ENCODE peak calls at places on chromosomes 6 and 20, in ten cellular contexts. P, D, T, A, L, X, M, K, Q and H are unnamed samples.

GRCh38 chr6:28565823-28566526 is 40.3 kb downstream of the GPX5 start:
- DNase-seq in P (peak; percentile 64), D (no peak), T (no peak), A (no peak), L (no peak), X (no peak), M (no peak), K (no peak), Q (no peak), H (no peak)

GRCh38 chr6:48658910-48659309 is 547.9 kb upstream of the PTCHD4 start:
- DNase-seq in P (no peak), D (no peak), T (no peak), A (no peak), L (no peak), X (no peak), M (no peak), K (no peak), Q (no peak), H (no peak)

GRCh38 chr20:12331236-12331635 is 413.5 kb downstream of the BTBD3 start:
- DNase-seq in P (no peak), D (no peak), T (no peak), A (no peak), L (no peak), X (no peak), M (no peak), K (no peak), Q (no peak), H (no peak)

GRCh38 chr20:50281831-50282591 is 91.4 kb downstream of the CEBPB start:
- DNase-seq in P (no peak), D (no peak), T (no peak), A (no peak), L (peak; percentile 30), X (peak; percentile 26), M (no peak), K (no peak), Q (no peak), H (no peak)

GRCh38 chr20:37361336-37361735 is 15.4 kb downstream of the SRC start:
- DNase-seq in P (no peak), D (no peak), T (no peak), A (no peak), L (no peak), X (no peak), M (no peak), K (no peak), Q (no peak), H (no peak)

GRCh38 chr20:32970115-32970972 is 33.9 kb downstream of the SUN5 start:
- DNase-seq in P (peak; percentile 0), D (no peak), T (no peak), A (peak; percentile 11), L (no peak), X (no peak), M (no peak), K (no peak), Q (no peak), H (no peak)

GRCh38 chr6:70900061-70900460 is 56.8 kb downstream of the B3GAT2 start:
- DNase-seq in P (no peak), D (no peak), T (no peak), A (no peak), L (no peak), X (no peak), M (no peak), K (no peak), Q (no peak), H (no peak)

GRCh38 chr20:13995086-13995665 is at the start of gene MACROD2:
- DNase-seq in P (peak; percentile 97), D (peak; percentile 99), T (peak; percentile 34), A (peak; percentile 30), L (peak; percentile 98), X (peak; percentile 99), M (peak; percentile 97), K (peak; percentile 65), Q (peak; percentile 83), H (peak; percentile 79)

GRCh38 chr6:30720738-30721197 is 616 bp downstream of the TUBB start:
- DNase-seq in P (peak; percentile 75), D (peak; percentile 41), T (no peak), A (peak; percentile 40), L (peak; percentile 87), X (peak; percentile 56), M (peak; percentile 70), K (peak; percentile 39), Q (peak; percentile 41), H (no peak)

GRCh38 chr6:109800771-109801170 is 109.7 kb downstream of the FIG4 start:
- DNase-seq in P (no peak), D (no peak), T (no peak), A (no peak), L (no peak), X (no peak), M (no peak), K (no peak), Q (no peak), H (no peak)

GRCh38 chr6:108359901-108360882 is 65.3 kb downstream of the AFG1L start:
- DNase-seq in P (no peak), D (no peak), T (no peak), A (no peak), L (no peak), X (no peak), M (peak; percentile 43), K (no peak), Q (peak; percentile 48), H (no peak)
- TF ChIP-seq CTCF in P (no peak), D (no peak), T (no peak), A (no peak), L (peak; percentile 43), X (no peak), M (peak; percentile 11), K (no peak), Q (peak; percentile 32), H (peak; percentile 28)

GRCh38 chr6:162178666-162179065 is 548.9 kb downstream of the PRKN start:
- DNase-seq in P (no peak), D (no peak), T (no peak), A (no peak), L (no peak), X (no peak), M (no peak), K (no peak), Q (no peak), H (no peak)

GRCh38 chr6:162178266-162178665 is 549.3 kb downstream of the PRKN start:
- DNase-seq in P (no peak), D (no peak), T (no peak), A (no peak), L (no peak), X (no peak), M (no peak), K (no peak), Q (no peak), H (no peak)

GRCh38 chr6:162181741-162182401 is 545.7 kb downstream of the PRKN start:
- DNase-seq in P (no peak), D (peak; percentile 29), T (no peak), A (no peak), L (no peak), X (no peak), M (peak; percentile 10), K (peak; percentile 8), Q (peak; percentile 50), H (no peak)

GRCh38 chr6:162179196-162179951 is 548.2 kb downstream of the PRKN start:
- DNase-seq in P (no peak), D (no peak), T (no peak), A (no peak), L (no peak), X (no peak), M (no peak), K (no peak), Q (no peak), H (no peak)

GRCh38 chr6:162177733-162178132 is 549.8 kb downstream of the PRKN start:
- DNase-seq in P (no peak), D (no peak), T (no peak), A (no peak), L (peak; percentile 15), X (no peak), M (peak; percentile 57), K (peak; percentile 50), Q (peak; percentile 59), H (no peak)
- TF ChIP-seq CTCF in P (no peak), D (no peak), T (peak; percentile 46), A (no peak), L (peak; percentile 29), X (no peak), M (no peak), K (peak; percentile 39), Q (peak; percentile 59), H (no peak)

GRCh38 chr20:45934587-45935415 is at the start of gene PCIF1:
- DNase-seq in P (peak; percentile 99), D (peak; percentile 100), T (peak; percentile 91), A (peak; percentile 99), L (peak; percentile 99), X (peak; percentile 99), M (peak; percentile 99), K (peak; percentile 97), Q (peak; percentile 99), H (peak; percentile 96)
- TF ChIP-seq CTCF in P (no peak), D (no peak), T (no peak), A (no peak), L (no peak), X (no peak), M (no peak), K (no peak), Q (no peak), H (peak; percentile 16)

GRCh38 chr6:169641461-169642085 is 60.3 kb downstream of the WDR27 start:
- DNase-seq in P (no peak), D (no peak), T (no peak), A (no peak), L (no peak), X (no peak), M (no peak), K (no peak), Q (no peak), H (no peak)

GRCh38 chr6:169639653-169640278 is 62.1 kb downstream of the WDR27 start:
- DNase-seq in P (no peak), D (no peak), T (no peak), A (no peak), L (peak; percentile 32), X (no peak), M (no peak), K (no peak), Q (peak; percentile 16), H (no peak)

GRCh38 chr6:169640983-169641382 is 60.8 kb downstream of the WDR27 start:
- DNase-seq in P (no peak), D (no peak), T (no peak), A (no peak), L (no peak), X (no peak), M (no peak), K (no peak), Q (no peak), H (no peak)

GRCh38 chr6:169638915-169639314 is 62.9 kb downstream of the WDR27 start:
- DNase-seq in P (no peak), D (no peak), T (no peak), A (no peak), L (no peak), X (no peak), M (no peak), K (no peak), Q (no peak), H (no peak)

DNA sequence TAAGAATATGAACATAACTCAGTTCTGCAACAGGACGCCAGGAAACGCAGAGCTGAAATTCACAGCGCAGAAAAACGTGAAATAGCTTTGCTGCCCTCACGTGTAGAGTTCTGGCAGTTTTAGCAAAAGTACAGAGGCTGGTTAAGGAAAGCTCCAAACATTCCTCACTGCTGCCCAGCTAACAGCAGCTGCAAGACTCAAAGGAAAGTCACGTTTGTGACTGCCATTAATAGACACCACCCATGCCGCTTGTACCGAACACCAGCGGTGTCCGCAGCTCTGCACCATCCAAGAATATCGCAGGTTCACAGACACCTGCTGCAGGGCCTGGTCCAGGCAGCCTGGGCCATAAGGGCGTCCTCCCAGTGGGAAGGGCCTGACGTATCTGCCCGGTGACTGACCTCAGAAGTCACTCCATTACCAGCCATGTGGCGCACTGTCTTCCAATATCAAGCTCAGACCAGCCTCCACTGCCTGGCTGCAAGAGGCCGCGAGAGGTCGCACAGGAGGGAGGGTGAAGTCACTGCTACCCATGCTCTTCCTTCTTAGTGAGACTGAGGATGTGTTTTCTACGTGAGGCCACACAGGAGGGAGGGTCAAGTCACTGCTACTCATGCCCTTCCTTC is 61.4 kb downstream of the WDR27 start:
- DNase-seq in P (no peak), D (no peak), T (no peak), A (no peak), L (no peak), X (no peak), M (peak; percentile 75), K (peak; percentile 52), Q (peak; percentile 39), H (peak; percentile 53)
- TF ChIP-seq CTCF in P (no peak), D (no peak), T (peak; percentile 45), A (no peak), L (no peak), X (no peak), M (peak; percentile 28), K (peak; percentile 38), Q (peak; percentile 47), H (peak; percentile 66)